ENCODE peak calls at places on chromosomes 4 and X, in eight cellular contexts. J is body of pancreas, N is psoas muscle, O is SK-N-SH, Y is cardiac muscle cell, G is HCT116, I is neural progenitor cell, U is K562. S is an unnamed sample.

GRCh38 chrX:123920065-123920785 is 41.3 kb upstream of the STAG2 start:
- DNase-seq in J (no peak), N (no peak), O (no peak), Y (no peak), G (no peak), I (no peak), U (no peak), S (no peak)

GRCh38 chrX:10636337-10636736 is 16.0 kb upstream of the MID1 start:
- DNase-seq in J (peak; percentile 24), N (no peak), O (peak; percentile 39), Y (peak; percentile 63), G (peak; percentile 59), I (peak; percentile 55), U (peak; percentile 7), S (no peak)

GRCh38 chrX:78934866-78935265 is 10.3 kb upstream of the P2RY10 start:
- DNase-seq in J (no peak), N (no peak), O (no peak), Y (no peak), G (no peak), I (no peak), U (no peak), S (no peak)

GRCh38 chrX:72576161-72576896 is 3.7 kb upstream of the HDAC8 start:
- DNase-seq in J (peak; percentile 36), N (no peak), O (no peak), Y (no peak), G (no peak), I (no peak), U (no peak), S (no peak)

GRCh38 chr4:7161721-7162214 is 30.6 kb upstream of the SORCS2 start:
- DNase-seq in J (peak; percentile 80), N (no peak), O (peak; percentile 26), Y (no peak), G (no peak), I (no peak), U (no peak), S (no peak)

GRCh38 chr4:183241771-183242170 is 78.3 kb downstream of the CLDN22 start:
- DNase-seq in J (no peak), N (no peak), O (no peak), Y (no peak), G (no peak), I (no peak), U (no peak), S (no peak)

GRCh38 chr4:148397006-148397673 is 45.1 kb downstream of the NR3C2 start:
- DNase-seq in J (peak; percentile 33), N (no peak), O (peak; percentile 4), Y (no peak), G (no peak), I (no peak), U (no peak), S (no peak)

GRCh38 chr4:94298725-94299252 is 43.8 kb downstream of the HPGDS start:
- DNase-seq in J (no peak), N (no peak), O (no peak), Y (no peak), G (no peak), I (no peak), U (peak; percentile 24), S (no peak)

GRCh38 chr4:73729534-73730165 is 10.7 kb upstream of the CXCL8 start:
- DNase-seq in J (peak; percentile 74), N (peak; percentile 48), O (peak; percentile 28), Y (peak; percentile 66), G (peak; percentile 54), I (peak; percentile 66), U (peak; percentile 50), S (peak; percentile 57)

GRCh38 chr4:71404049-71404448 is 65.2 kb downstream of the SLC4A4 start:
- DNase-seq in J (no peak), N (no peak), O (no peak), Y (no peak), G (no peak), I (no peak), U (no peak), S (no peak)
- TF ChIP-seq CTCF in J (no peak), N (no peak), O (no peak), Y (no peak), G (no peak), I (no peak), U (no peak), S (no peak)

DNA sequence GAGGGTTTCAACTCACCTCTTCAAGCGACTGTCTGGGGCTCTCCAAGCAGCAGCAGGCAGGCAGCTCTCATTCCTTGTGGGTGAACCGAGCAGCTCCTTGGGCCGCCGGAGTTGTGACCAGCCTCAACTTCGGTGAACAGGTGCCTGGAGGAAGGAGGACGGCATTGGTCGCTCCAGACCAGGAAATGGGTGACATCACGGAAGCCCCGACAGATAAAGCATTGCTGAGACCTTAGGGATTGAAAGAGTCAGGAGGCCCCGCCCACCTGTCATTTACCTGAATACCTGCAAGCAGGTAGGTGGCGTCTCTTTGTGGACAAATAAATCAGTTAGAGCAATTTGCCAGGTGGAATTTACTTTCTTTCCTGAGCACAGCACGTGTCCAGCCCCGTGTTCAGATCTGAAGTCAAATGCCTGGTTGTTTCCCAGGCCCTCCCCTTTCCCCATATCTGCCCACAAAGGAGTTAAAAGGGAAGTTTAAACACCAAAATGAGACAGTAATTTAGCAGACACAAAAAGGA is at the start of gene LNX1:
- DNase-seq in J (peak; percentile 98), N (no peak), O (no peak), Y (peak; percentile 10), G (peak; percentile 79), I (peak; percentile 35), U (peak; percentile 33), S (no peak)
- TF ChIP-seq CTCF in J (peak; percentile 71), N (no peak), O (no peak), Y (no peak), G (no peak), I (no peak), U (no peak), S (no peak)

GRCh38 chrX:134868766-134869495 is 121.9 kb upstream of the SMIM10 start:
- DNase-seq in J (no peak), N (no peak), O (no peak), Y (no peak), G (no peak), I (no peak), U (no peak), S (no peak)
- TF ChIP-seq CTCF in J (no peak), N (no peak), O (no peak), Y (no peak), G (no peak), I (no peak), U (no peak), S (no peak)

DNA sequence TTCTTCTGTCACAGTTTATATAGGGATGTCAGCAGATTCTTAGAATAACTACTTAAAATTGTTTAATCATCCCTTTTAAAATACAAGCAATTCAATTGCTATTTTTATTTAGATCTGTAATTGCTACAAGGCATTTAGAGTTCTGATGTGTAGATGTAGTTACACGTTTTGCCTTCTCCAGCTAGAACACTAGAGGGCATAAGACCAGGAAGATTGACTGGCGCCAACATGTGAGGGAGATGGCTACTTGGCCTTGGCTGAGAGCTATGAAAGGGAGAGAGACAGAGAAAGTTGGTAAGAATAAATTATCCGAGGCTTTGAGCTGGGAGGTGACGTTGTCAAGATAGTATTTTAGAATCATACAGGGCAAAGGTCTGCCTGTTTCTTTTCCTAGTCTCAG is 563.7 kb upstream of the PRKX start:
- DNase-seq in J (no peak), N (no peak), O (no peak), Y (no peak), G (no peak), I (no peak), U (no peak), S (no peak)
- TF ChIP-seq CTCF in J (no peak), N (no peak), O (peak; percentile 20), Y (no peak), G (no peak), I (peak; percentile 45), U (no peak), S (no peak)

GRCh38 chrX:119411959-119412358 is 12.8 kb downstream of the SLC25A43 start:
- DNase-seq in J (no peak), N (no peak), O (no peak), Y (peak; percentile 20), G (no peak), I (no peak), U (peak; percentile 17), S (no peak)
- TF ChIP-seq CTCF in J (no peak), N (no peak), O (no peak), Y (no peak), G (no peak), I (no peak), U (no peak), S (no peak)

GRCh38 chr4:16505726-16506125 is 279.5 kb upstream of the TAPT1 start:
- DNase-seq in J (no peak), N (no peak), O (peak; percentile 9), Y (peak; percentile 29), G (no peak), I (peak; percentile 79), U (no peak), S (no peak)
- TF ChIP-seq CTCF in J (no peak), N (no peak), O (peak; percentile 41), Y (peak; percentile 53), G (no peak), I (peak; percentile 68), U (no peak), S (no peak)

GRCh38 chrX:53244610-53245009 is 19.6 kb upstream of the KDM5C start:
- DNase-seq in J (no peak), N (no peak), O (no peak), Y (no peak), G (no peak), I (no peak), U (peak; percentile 19), S (no peak)
- TF ChIP-seq CTCF in J (no peak), N (peak; percentile 4), O (peak; percentile 61), Y (peak; percentile 38), G (peak; percentile 20), I (peak; percentile 44), U (no peak), S (no peak)

GRCh38 chrX:153492153-153492454 is 2.7 kb upstream of the BGN start:
- DNase-seq in J (no peak), N (no peak), O (no peak), Y (no peak), G (no peak), I (no peak), U (no peak), S (no peak)
- TF ChIP-seq CTCF in J (no peak), N (no peak), O (no peak), Y (no peak), G (no peak), I (no peak), U (no peak), S (no peak)

GRCh38 chrX:81489987-81490386 is 288.1 kb downstream of the SH3BGRL start:
- DNase-seq in J (no peak), N (no peak), O (no peak), Y (peak; percentile 0), G (no peak), I (no peak), U (no peak), S (no peak)
- TF ChIP-seq CTCF in J (no peak), N (no peak), O (peak; percentile 55), Y (no peak), G (no peak), I (peak; percentile 36), U (no peak), S (no peak)

GRCh38 chr4:60805500-60806313 is 394.4 kb upstream of the ADGRL3 start:
- DNase-seq in J (no peak), N (no peak), O (peak; percentile 9), Y (peak; percentile 51), G (no peak), I (peak; percentile 59), U (no peak), S (no peak)
- TF ChIP-seq CTCF in J (peak; percentile 34), N (no peak), O (peak; percentile 56), Y (peak; percentile 63), G (no peak), I (peak; percentile 76), U (no peak), S (peak; percentile 12)

S was measured in CD14-positive monocyte.